ENCODE peak calls at places on chromosomes 7 and 10, in nine cellular contexts. One of them, this sample, is unnamed.

GRCh38 chr10:57262908-57263307 is 901.8 kb upstream of the ZWINT start:
- DNase-seq in colonic mucosa: no peak
- DNase-seq in mammary epithelial cell: no peak
- DNase-seq in PC-3: no peak
- DNase-seq in cardiac muscle cell: no peak
- DNase-seq in aorta: no peak
- DNase-seq in H9: no peak
- DNase-seq in K562: no peak
- DNase-seq in left lung: no peak
- DNase-seq in this sample: no peak

GRCh38 chr10:34768972-34769330 is 46.1 kb downstream of the PARD3 start:
- DNase-seq in colonic mucosa: no peak
- DNase-seq in mammary epithelial cell: no peak
- DNase-seq in PC-3: no peak
- DNase-seq in cardiac muscle cell: no peak
- DNase-seq in aorta: no peak
- DNase-seq in H9: no peak
- DNase-seq in K562: no peak
- DNase-seq in left lung: no peak
- DNase-seq in this sample: no peak

GRCh38 chr7:86094166-86094669 is 549.5 kb upstream of the GRM3 start:
- DNase-seq in colonic mucosa: no peak
- DNase-seq in mammary epithelial cell: no peak
- DNase-seq in PC-3: no peak
- DNase-seq in cardiac muscle cell: no peak
- DNase-seq in aorta: no peak
- DNase-seq in H9: no peak
- DNase-seq in K562: no peak
- DNase-seq in left lung: no peak
- DNase-seq in this sample: no peak

GRCh38 chr7:73973091-73973490 is 54.9 kb upstream of the ELN start:
- DNase-seq in colonic mucosa: peak; percentile 17
- DNase-seq in mammary epithelial cell: no peak
- DNase-seq in PC-3: no peak
- DNase-seq in cardiac muscle cell: no peak
- DNase-seq in aorta: peak; percentile 86
- DNase-seq in H9: no peak
- DNase-seq in K562: no peak
- DNase-seq in left lung: no peak
- DNase-seq in this sample: no peak

GRCh38 chr7:37182011-37182478 is 266.6 kb downstream of the ELMO1 start:
- DNase-seq in colonic mucosa: peak; percentile 81
- DNase-seq in mammary epithelial cell: peak; percentile 57
- DNase-seq in PC-3: peak; percentile 75
- DNase-seq in cardiac muscle cell: peak; percentile 85
- DNase-seq in aorta: peak; percentile 94
- DNase-seq in H9: peak; percentile 84
- DNase-seq in K562: peak; percentile 83
- DNase-seq in left lung: peak; percentile 65
- DNase-seq in this sample: peak; percentile 89

GRCh38 chr7:112986256-112987031 is 100.2 kb downstream of the GPR85 start:
- DNase-seq in colonic mucosa: no peak
- DNase-seq in mammary epithelial cell: peak; percentile 45
- DNase-seq in PC-3: peak; percentile 23
- DNase-seq in cardiac muscle cell: peak; percentile 61
- DNase-seq in aorta: no peak
- DNase-seq in H9: no peak
- DNase-seq in K562: no peak
- DNase-seq in left lung: no peak
- DNase-seq in this sample: no peak

GRCh38 chr10:29804025-29804852 is 169.5 kb upstream of the SVIL start:
- DNase-seq in colonic mucosa: peak; percentile 75
- DNase-seq in mammary epithelial cell: peak; percentile 96
- DNase-seq in PC-3: peak; percentile 97
- DNase-seq in cardiac muscle cell: peak; percentile 71
- DNase-seq in aorta: no peak
- DNase-seq in H9: no peak
- DNase-seq in K562: no peak
- DNase-seq in left lung: peak; percentile 61
- DNase-seq in this sample: no peak

GRCh38 chr7:44665531-44666213 is 59.2 kb downstream of the OGDH start:
- DNase-seq in colonic mucosa: no peak
- DNase-seq in mammary epithelial cell: peak; percentile 39
- DNase-seq in PC-3: no peak
- DNase-seq in cardiac muscle cell: peak; percentile 82
- DNase-seq in aorta: no peak
- DNase-seq in H9: no peak
- DNase-seq in K562: no peak
- DNase-seq in left lung: no peak
- DNase-seq in this sample: no peak

DNA sequence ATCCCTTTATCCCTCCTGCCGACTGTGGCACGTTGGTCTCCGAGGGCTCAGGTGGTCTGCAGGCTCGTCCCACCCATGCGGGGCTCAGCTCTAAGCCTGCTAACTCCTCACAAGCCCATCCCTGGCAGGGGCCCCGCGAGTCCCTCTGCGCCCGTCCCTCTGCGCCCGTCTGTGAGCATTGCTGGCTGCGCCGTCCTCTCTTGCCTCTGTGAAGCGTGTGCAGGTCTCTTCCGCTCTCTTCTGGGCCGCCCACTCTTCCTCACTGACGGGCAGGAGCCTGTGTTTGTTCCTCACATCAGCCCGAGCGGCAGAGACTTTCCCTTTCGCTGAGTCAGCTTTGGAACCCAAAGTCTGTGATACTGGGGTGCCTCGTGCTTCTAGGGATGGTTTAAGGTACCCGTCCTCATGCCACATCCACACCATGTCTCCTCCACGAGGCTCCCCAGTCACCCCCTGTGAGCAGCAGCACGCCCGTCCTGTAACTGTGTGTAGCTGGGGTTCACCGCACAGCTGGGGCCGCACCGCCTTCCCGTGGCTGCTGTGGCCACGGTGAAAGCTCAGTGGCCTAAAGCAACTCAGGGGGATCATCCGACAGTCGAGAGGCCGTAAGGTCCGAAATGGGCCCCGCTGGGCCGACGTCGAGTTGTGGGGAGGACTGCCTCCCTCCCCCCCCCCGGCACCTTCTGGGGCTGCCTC is 35.5 kb downstream of the ADGRA1 start:
- DNase-seq in colonic mucosa: no peak
- DNase-seq in mammary epithelial cell: no peak
- DNase-seq in PC-3: no peak
- DNase-seq in cardiac muscle cell: no peak
- DNase-seq in aorta: peak; percentile 70
- DNase-seq in H9: no peak
- DNase-seq in K562: no peak
- DNase-seq in left lung: no peak
- DNase-seq in this sample: no peak
- H3K9me3 ChIP-seq in colonic mucosa: no peaks in the 10 kb centered on the region
- H3K9me3 ChIP-seq in mammary epithelial cell: peaks cover 24% of the 10 kb centered on the region
- H3K9me3 ChIP-seq in PC-3: no peaks in the 10 kb centered on the region
- H3K9me3 ChIP-seq in cardiac muscle cell: no peaks in the 10 kb centered on the region
- H3K9me3 ChIP-seq in aorta: peaks cover 3% of the 10 kb centered on the region
- H3K9me3 ChIP-seq in H9: no peaks in the 10 kb centered on the region
- H3K9me3 ChIP-seq in K562: no peaks in the 10 kb centered on the region
- H3K9me3 ChIP-seq in left lung: no peaks in the 10 kb centered on the region
- H3K9me3 ChIP-seq in this sample: no peaks in the 10 kb centered on the region

GRCh38 chr7:47580811-47581331 is 1.0 kb downstream of the TNS3 start:
- DNase-seq in colonic mucosa: no peak
- DNase-seq in mammary epithelial cell: no peak
- DNase-seq in PC-3: peak; percentile 44
- DNase-seq in cardiac muscle cell: no peak
- DNase-seq in aorta: no peak
- DNase-seq in H9: no peak
- DNase-seq in K562: no peak
- DNase-seq in left lung: no peak
- DNase-seq in this sample: no peak

GRCh38 chr7:47579458-47579857 is 2.5 kb downstream of the TNS3 start:
- DNase-seq in colonic mucosa: no peak
- DNase-seq in mammary epithelial cell: no peak
- DNase-seq in PC-3: no peak
- DNase-seq in cardiac muscle cell: no peak
- DNase-seq in aorta: no peak
- DNase-seq in H9: no peak
- DNase-seq in K562: no peak
- DNase-seq in left lung: no peak
- DNase-seq in this sample: no peak

GRCh38 chr7:47581442-47581820 is 480 bp downstream of the TNS3 start:
- DNase-seq in colonic mucosa: peak; percentile 80
- DNase-seq in mammary epithelial cell: no peak
- DNase-seq in PC-3: peak; percentile 25
- DNase-seq in cardiac muscle cell: no peak
- DNase-seq in aorta: peak; percentile 78
- DNase-seq in H9: no peak
- DNase-seq in K562: no peak
- DNase-seq in left lung: no peak
- DNase-seq in this sample: no peak

GRCh38 chr7:47578581-47579270 is 3.2 kb downstream of the TNS3 start:
- DNase-seq in colonic mucosa: no peak
- DNase-seq in mammary epithelial cell: peak; percentile 40
- DNase-seq in PC-3: peak; percentile 97
- DNase-seq in cardiac muscle cell: no peak
- DNase-seq in aorta: no peak
- DNase-seq in H9: no peak
- DNase-seq in K562: no peak
- DNase-seq in left lung: no peak
- DNase-seq in this sample: no peak

DNA sequence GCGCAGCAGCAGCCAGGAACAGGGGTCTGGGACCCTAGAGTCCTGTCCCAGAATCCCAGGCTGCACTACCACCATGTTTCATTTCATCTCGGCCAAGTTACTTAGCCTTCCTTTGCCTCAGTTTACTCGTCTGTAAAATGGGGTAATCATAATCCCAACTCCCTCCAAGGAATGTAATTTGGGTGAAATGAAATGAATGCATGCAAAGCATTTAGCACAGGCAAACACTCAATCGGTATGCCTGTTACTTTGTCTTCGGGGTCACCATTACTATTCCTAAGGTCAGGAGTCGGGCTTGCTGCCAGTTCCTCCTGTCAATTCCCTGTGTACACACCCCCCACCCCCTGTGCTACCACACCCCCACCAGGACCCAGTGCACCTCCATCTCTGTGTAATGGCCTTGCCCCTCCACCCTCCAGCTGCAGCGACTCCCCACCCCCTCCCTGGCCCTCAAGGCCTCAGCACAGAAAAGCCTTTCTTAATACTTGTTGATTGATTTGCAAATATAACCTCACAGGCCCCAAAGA is 1.7 kb downstream of the TNS3 start:
- DNase-seq in colonic mucosa: peak; percentile 82
- DNase-seq in mammary epithelial cell: no peak
- DNase-seq in PC-3: peak; percentile 71
- DNase-seq in cardiac muscle cell: peak; percentile 41
- DNase-seq in aorta: no peak
- DNase-seq in H9: no peak
- DNase-seq in K562: no peak
- DNase-seq in left lung: no peak
- DNase-seq in this sample: no peak
- H3K27ac ChIP-seq in colonic mucosa: peak overlapping the region; percentile 66
- H3K27ac ChIP-seq in mammary epithelial cell: no peak overlapping the region
- H3K27ac ChIP-seq in PC-3: peak overlapping the region; percentile 95
- H3K27ac ChIP-seq in cardiac muscle cell: no peak overlapping the region
- H3K27ac ChIP-seq in aorta: no peak overlapping the region
- H3K27ac ChIP-seq in H9: no peak overlapping the region
- H3K27ac ChIP-seq in K562: no peak overlapping the region
- H3K27ac ChIP-seq in left lung: no peak overlapping the region
- H3K27ac ChIP-seq in this sample: no peak overlapping the region

GRCh38 chr7:8058852-8059251 is 90.3 kb downstream of the GLCCI1 start:
- DNase-seq in colonic mucosa: no peak
- DNase-seq in mammary epithelial cell: no peak
- DNase-seq in PC-3: no peak
- DNase-seq in cardiac muscle cell: no peak
- DNase-seq in aorta: no peak
- DNase-seq in H9: no peak
- DNase-seq in K562: no peak
- DNase-seq in left lung: no peak
- DNase-seq in this sample: no peak

GRCh38 chr7:8065356-8065813 is 96.8 kb downstream of the GLCCI1 start:
- DNase-seq in colonic mucosa: no peak
- DNase-seq in mammary epithelial cell: peak; percentile 79
- DNase-seq in PC-3: no peak
- DNase-seq in cardiac muscle cell: peak; percentile 81
- DNase-seq in aorta: no peak
- DNase-seq in H9: no peak
- DNase-seq in K562: no peak
- DNase-seq in left lung: no peak
- DNase-seq in this sample: no peak

GRCh38 chr7:8064828-8065227 is 96.2 kb downstream of the GLCCI1 start:
- DNase-seq in colonic mucosa: no peak
- DNase-seq in mammary epithelial cell: no peak
- DNase-seq in PC-3: no peak
- DNase-seq in cardiac muscle cell: no peak
- DNase-seq in aorta: peak; percentile 76
- DNase-seq in H9: no peak
- DNase-seq in K562: no peak
- DNase-seq in left lung: no peak
- DNase-seq in this sample: no peak

GRCh38 chr7:8060241-8060640 is 91.6 kb downstream of the GLCCI1 start:
- DNase-seq in colonic mucosa: no peak
- DNase-seq in mammary epithelial cell: no peak
- DNase-seq in PC-3: no peak
- DNase-seq in cardiac muscle cell: no peak
- DNase-seq in aorta: no peak
- DNase-seq in H9: no peak
- DNase-seq in K562: no peak
- DNase-seq in left lung: no peak
- DNase-seq in this sample: no peak

DNA sequence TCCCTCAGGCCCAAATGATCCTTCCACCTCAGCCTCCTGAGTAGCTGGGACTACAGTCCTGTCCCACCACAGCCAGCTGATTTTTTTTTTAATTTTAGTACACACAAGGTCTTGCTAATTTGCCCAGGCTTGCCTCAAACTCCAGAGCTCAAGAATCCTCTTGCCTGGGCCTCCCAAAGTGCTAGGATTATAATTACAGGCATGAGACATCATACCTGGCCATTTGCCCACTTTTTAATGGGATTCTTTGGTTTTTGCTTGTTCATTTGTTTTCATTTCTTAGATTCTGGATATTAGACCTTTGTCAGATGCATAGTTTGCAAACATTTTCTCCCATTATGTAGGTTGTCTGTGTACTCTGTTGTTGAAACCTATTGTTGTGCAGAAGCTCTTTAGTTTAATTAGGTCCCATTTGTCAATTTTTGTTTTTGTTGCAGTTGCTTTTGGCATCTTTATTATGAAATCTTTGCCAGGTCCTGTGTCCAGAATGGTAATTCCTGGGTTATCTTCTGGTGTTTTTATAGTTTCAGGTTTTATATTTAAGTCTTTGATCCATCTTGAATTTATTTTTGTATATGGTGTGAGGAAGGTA is 95.2 kb downstream of the GLCCI1 start:
- DNase-seq in colonic mucosa: no peak
- DNase-seq in mammary epithelial cell: peak; percentile 65
- DNase-seq in PC-3: no peak
- DNase-seq in cardiac muscle cell: no peak
- DNase-seq in aorta: no peak
- DNase-seq in H9: no peak
- DNase-seq in K562: no peak
- DNase-seq in left lung: no peak
- DNase-seq in this sample: no peak
- H3K4me1 ChIP-seq in colonic mucosa: no peaks in the 10 kb centered on the region
- H3K4me1 ChIP-seq in mammary epithelial cell: peaks cover 6% of the 10 kb centered on the region
- H3K4me1 ChIP-seq in PC-3: no peaks in the 10 kb centered on the region
- H3K4me1 ChIP-seq in cardiac muscle cell: no peaks in the 10 kb centered on the region
- H3K4me1 ChIP-seq in aorta: no peaks in the 10 kb centered on the region
- H3K4me1 ChIP-seq in H9: no peaks in the 10 kb centered on the region
- H3K4me1 ChIP-seq in K562: no peaks in the 10 kb centered on the region
- H3K4me1 ChIP-seq in left lung: no peaks in the 10 kb centered on the region
- H3K4me1 ChIP-seq in this sample: no peaks in the 10 kb centered on the region

DNA sequence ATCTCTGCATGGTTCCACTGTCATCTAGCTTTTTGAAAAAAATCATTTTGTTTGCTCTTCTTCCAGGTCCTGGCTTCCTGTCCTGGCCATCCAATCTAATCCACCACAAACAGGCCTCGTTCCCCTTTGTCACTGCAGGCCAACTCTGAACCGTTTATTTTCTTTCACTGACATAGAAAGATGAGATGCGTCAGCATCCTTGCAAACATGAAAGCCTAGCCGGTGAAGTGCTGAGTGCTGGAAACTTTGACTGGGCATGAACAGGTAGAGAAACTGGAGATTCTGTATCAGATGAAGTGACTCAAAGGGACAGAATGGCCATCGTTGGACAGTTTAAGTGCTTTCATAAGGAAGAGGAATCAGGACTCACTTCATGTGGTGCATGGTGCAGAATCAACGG is 1247.8 kb downstream of the TYW1 start:
- DNase-seq in colonic mucosa: no peak
- DNase-seq in mammary epithelial cell: no peak
- DNase-seq in PC-3: no peak
- DNase-seq in cardiac muscle cell: no peak
- DNase-seq in aorta: no peak
- DNase-seq in H9: no peak
- DNase-seq in K562: no peak
- DNase-seq in left lung: no peak
- DNase-seq in this sample: no peak
- H3K9me3 ChIP-seq in colonic mucosa: no peaks in the 10 kb centered on the region
- H3K9me3 ChIP-seq in mammary epithelial cell: peaks cover 37% of the 10 kb centered on the region
- H3K9me3 ChIP-seq in PC-3: peaks cover 9% of the 10 kb centered on the region
- H3K9me3 ChIP-seq in cardiac muscle cell: no peaks in the 10 kb centered on the region
- H3K9me3 ChIP-seq in aorta: no peaks in the 10 kb centered on the region
- H3K9me3 ChIP-seq in H9: no peaks in the 10 kb centered on the region
- H3K9me3 ChIP-seq in K562: no peaks in the 10 kb centered on the region
- H3K9me3 ChIP-seq in left lung: no peaks in the 10 kb centered on the region
- H3K9me3 ChIP-seq in this sample: peaks cover 17% of the 10 kb centered on the region